ENCODE peak calls at places on chromosomes 12 and 14, in eight cellular contexts. O, U, H, J, N, M, D and Y are unnamed samples.
A peak's percentile ranks its signal among the peaks of the same experiment; 100 is the strongest.

GRCh38 chr12:65902504-65902903 is 78.2 kb downstream of the HMGA2 start:
- DNase-seq in D (no peak), M (no peak), H (no peak), J (no peak), N (no peak), O (no peak), U (no peak), Y (no peak)

GRCh38 chr14:76761198-76761848 is at the start of gene VASH1:
- DNase-seq in U (peak; percentile 74), J (no peak), M (peak; percentile 86), D (no peak), O (peak; percentile 86), N (peak; percentile 58), H (peak; percentile 97), Y (peak; percentile 53)

GRCh38 chr12:92431146-92431545 is 271.6 kb upstream of the PLEKHG7 start:
- DNase-seq in D (no peak), J (no peak), U (no peak), M (no peak), O (no peak), N (no peak), H (no peak), Y (peak; percentile 32)

GRCh38 chr12:71440393-71441349 is 1.1 kb downstream of the LGR5 start:
- DNase-seq in U (no peak), M (peak; percentile 65), N (peak; percentile 62), O (no peak), J (no peak), H (peak; percentile 62), D (no peak), Y (peak; percentile 53)

GRCh38 chr14:61335876-61336275 is 14.5 kb downstream of the PRKCH start:
- DNase-seq in M (no peak), O (no peak), D (no peak), H (no peak), N (no peak), U (no peak), J (no peak), Y (no peak)

GRCh38 chr14:93962701-93963601 is 13.4 kb downstream of the ASB2 start:
- DNase-seq in N (no peak), D (peak; percentile 72), M (no peak), U (no peak), O (no peak), H (no peak), J (no peak), Y (peak; percentile 75)

GRCh38 chr12:6267007-6267721 is 43.3 kb upstream of the PLEKHG6 start:
- DNase-seq in D (no peak), U (no peak), J (no peak), H (no peak), M (no peak), N (no peak), O (peak; percentile 45), Y (no peak)

GRCh38 chr12:79174656-79175055 is 310.1 kb downstream of the SYT1 start:
- DNase-seq in J (no peak), M (no peak), O (no peak), D (no peak), U (no peak), H (no peak), N (no peak), Y (no peak)

GRCh38 chr12:69007166-69007857 is 74.3 kb upstream of the CPM start:
- DNase-seq in M (no peak), D (no peak), N (peak; percentile 29), O (no peak), J (no peak), U (peak; percentile 48), H (no peak), Y (peak; percentile 29)

GRCh38 chr14:100332797-100333196 is 9.7 kb downstream of the SLC25A47 start:
- DNase-seq in U (no peak), N (no peak), M (no peak), J (no peak), H (no peak), O (no peak), D (no peak), Y (no peak)

GRCh38 chr14:77260631-77261030 is 10.4 kb downstream of the NGB start:
- DNase-seq in M (no peak), N (no peak), J (no peak), O (no peak), U (no peak), H (no peak), D (no peak), Y (no peak)

GRCh38 chr12:113959096-113959495 is 7.0 kb downstream of the RBM19 start:
- DNase-seq in J (no peak), U (no peak), D (no peak), N (no peak), M (no peak), H (no peak), O (no peak), Y (no peak)

GRCh38 chr12:124295431-124296058 is 652 bp downstream of the RFLNA start:
- DNase-seq in U (no peak), D (no peak), J (no peak), M (peak; percentile 68), N (no peak), H (peak; percentile 73), O (no peak), Y (no peak)

GRCh38 chr12:122100568-122100967 is 22.0 kb downstream of the MLXIP start:
- DNase-seq in D (no peak), H (no peak), J (no peak), M (no peak), N (no peak), U (no peak), O (no peak), Y (no peak)

GRCh38 chr14:100118377-100119011 is 41.0 kb downstream of the DEGS2 start:
- DNase-seq in H (no peak), D (no peak), M (no peak), U (no peak), N (no peak), O (no peak), J (no peak), Y (no peak)

GRCh38 chr14:51210594-51210993 is 29.5 kb upstream of the TMX1 start:
- DNase-seq in M (no peak), O (no peak), N (no peak), H (no peak), J (no peak), U (no peak), D (no peak), Y (no peak)

GRCh38 chr14:51206462-51206861 is 33.6 kb upstream of the TMX1 start:
- DNase-seq in N (no peak), H (no peak), O (no peak), D (no peak), M (no peak), U (no peak), J (no peak), Y (no peak)

GRCh38 chr14:51208982-51209381 is 31.1 kb upstream of the TMX1 start:
- DNase-seq in J (no peak), D (no peak), H (no peak), N (no peak), M (no peak), O (no peak), U (no peak), Y (no peak)

GRCh38 chr14:51209457-51209856 is 30.6 kb upstream of the TMX1 start:
- DNase-seq in H (peak; percentile 55), J (no peak), D (no peak), O (no peak), N (no peak), U (no peak), M (no peak), Y (no peak)

GRCh38 chr14:51211149-51211548 is 28.9 kb upstream of the TMX1 start:
- DNase-seq in N (peak; percentile 30), D (no peak), U (no peak), M (no peak), H (no peak), O (no peak), J (no peak), Y (no peak)
- TF ChIP-seq EP300 in N (no peak), D (no peak), U (no peak), M (no peak), H (no peak), O (no peak), J (no peak), Y (no peak)

GRCh38 chr12:75020068-75020557 is 189.5 kb downstream of the KCNC2 start:
- DNase-seq in M (no peak), D (no peak), N (no peak), H (no peak), J (no peak), O (no peak), U (no peak), Y (no peak)
- TF ChIP-seq EP300 in M (no peak), D (no peak), N (no peak), H (no peak), J (no peak), O (no peak), U (no peak), Y (no peak)

DNA sequence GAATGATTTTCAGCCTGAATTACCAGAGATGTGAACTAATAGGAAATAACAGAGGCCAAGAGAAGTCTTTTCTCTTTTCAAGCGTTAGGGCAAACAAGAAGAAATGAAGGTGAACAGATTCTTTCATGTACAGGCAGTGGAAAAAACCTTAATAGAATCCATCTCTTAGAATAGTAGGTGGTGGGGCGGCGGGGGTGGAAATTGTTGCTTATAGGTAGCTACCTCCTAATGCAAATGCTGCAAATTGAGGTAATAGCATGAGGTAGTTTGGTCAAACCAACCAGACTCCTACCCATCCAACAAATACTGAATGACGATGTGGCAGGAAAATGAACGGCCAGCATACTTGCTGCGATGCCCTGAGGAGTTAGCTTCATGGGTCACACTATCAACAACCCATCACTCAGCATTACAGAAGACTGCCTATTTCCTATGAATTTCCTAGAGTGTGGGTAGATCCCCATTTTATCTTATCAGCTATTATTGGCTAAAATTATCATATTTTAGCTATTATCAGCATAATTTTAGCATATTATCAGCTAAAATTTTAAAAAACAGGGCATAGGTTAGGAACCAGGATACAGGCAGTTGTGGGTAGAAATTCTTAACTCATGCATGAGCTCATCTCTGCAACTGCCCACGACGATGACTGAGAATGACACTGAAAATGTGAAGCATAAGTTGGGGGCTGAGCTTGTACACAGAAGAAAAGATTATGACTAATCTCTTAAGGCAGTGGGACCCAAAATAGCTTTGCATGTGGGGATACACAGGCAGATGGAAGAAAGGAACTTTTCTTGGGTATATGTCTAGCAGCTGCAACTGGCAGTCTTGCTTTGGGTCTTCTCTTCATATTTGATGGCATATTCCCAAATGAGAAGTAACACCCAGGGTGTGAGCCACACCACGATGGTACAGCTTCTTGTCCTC is 68.7 kb downstream of the NIN start:
- DNase-seq in M (no peak), D (no peak), H (no peak), U (no peak), J (no peak), N (no peak), O (no peak), Y (no peak)
- TF ChIP-seq EP300 in M (no peak), D (peak; percentile 22), H (no peak), U (no peak), J (no peak), N (no peak), O (no peak), Y (no peak)

DNA sequence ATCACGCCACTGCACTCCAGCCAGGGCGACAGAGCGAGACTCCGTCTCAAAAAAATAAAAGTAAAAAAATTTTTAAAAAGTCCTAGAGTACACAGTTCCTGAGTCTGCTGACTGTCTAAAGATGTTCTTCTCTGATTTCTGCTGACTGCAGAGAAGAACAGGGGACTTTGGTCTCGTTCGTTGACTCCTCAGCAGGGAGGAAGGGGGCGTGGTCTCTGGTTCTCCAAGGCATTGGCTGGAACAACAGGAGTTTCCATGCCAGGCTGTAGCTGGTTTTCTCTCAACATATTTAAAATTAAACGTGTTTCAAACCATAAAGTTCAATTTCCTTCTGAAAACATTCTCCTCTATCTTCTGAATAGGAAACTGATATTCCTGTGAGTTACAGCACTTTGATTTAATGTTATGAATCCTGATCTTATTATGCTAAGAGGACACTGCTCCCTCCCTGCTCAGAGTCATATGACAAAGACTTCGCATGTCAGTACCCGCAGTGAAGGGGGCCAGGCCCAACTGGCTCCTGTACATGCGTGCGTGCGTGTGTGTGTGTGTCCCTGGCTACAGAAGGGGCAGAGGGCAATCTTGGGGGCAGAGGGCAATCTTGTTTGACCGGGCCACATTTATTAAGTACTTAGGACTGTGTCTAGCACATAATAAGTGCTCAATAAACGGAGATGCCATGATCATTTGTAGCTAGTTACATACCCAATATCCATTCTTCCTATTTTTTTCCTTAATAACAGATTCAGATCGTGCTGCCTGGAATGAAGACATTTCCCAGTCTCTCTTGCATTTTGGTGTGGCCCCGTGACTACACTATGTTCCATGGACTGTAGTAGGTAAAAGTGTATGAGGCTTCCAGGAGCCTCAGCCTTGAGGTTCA is 16.5 kb upstream of the HNF1A start:
- DNase-seq in H (no peak), O (no peak), U (no peak), N (peak; percentile 76), D (no peak), J (peak; percentile 26), M (no peak), Y (peak; percentile 92)
- TF ChIP-seq EP300 in H (no peak), O (no peak), U (no peak), N (no peak), D (no peak), J (no peak), M (no peak), Y (no peak)